ENCODE peak calls at places on chromosomes 13 and 19, in nine cellular contexts. M is HCT116, U is kidney, O is choroid plexus epithelial cell, A is pancreas, S is GM06990, G is foreskin fibroblast, J is lower leg skin, C is brain microvascular endothelial cell. E is an unnamed sample.
A peak's percentile ranks its signal among the peaks of the same experiment; 100 is the strongest.

GRCh38 chr13:51823861-51824260 is 19.9 kb upstream of the DHRS12 start:
- DNase-seq in M (no peak), U (no peak), O (peak; percentile 41), A (no peak), S (no peak), G (no peak), J (no peak), C (no peak), E (no peak)

GRCh38 chr13:29501674-29502073 is 93.8 kb downstream of the SLC7A1 start:
- DNase-seq in M (no peak), U (no peak), O (no peak), A (no peak), S (no peak), G (no peak), J (no peak), C (no peak), E (no peak)

GRCh38 chr13:69946443-69946955 is 161.1 kb upstream of the ATXN8OS start:
- DNase-seq in M (no peak), U (no peak), O (no peak), A (no peak), S (no peak), G (no peak), J (no peak), C (no peak), E (no peak)

GRCh38 chr13:97366172-97366688 is 67.7 kb upstream of the RAP2A start:
- DNase-seq in M (no peak), U (no peak), O (no peak), A (no peak), S (no peak), G (no peak), J (no peak), C (no peak), E (no peak)

GRCh38 chr13:94329754-94330551 is 149.5 kb downstream of the DCT start:
- DNase-seq in M (no peak), U (no peak), O (peak; percentile 98), A (no peak), S (no peak), G (peak; percentile 86), J (peak; percentile 22), C (peak; percentile 92), E (peak; percentile 77)

GRCh38 chr13:40063743-40064142 is 408.3 kb downstream of the COG6 start:
- DNase-seq in M (no peak), U (no peak), O (peak; percentile 29), A (peak; percentile 32), S (no peak), G (no peak), J (no peak), C (peak; percentile 23), E (no peak)

GRCh38 chr13:27967736-27968315 is 1.3 kb downstream of the CDX2 start:
- DNase-seq in M (no peak), U (no peak), O (no peak), A (no peak), S (no peak), G (no peak), J (no peak), C (no peak), E (no peak)

GRCh38 chr19:5107432-5108122 is 138.7 kb downstream of the KDM4B start:
- DNase-seq in M (no peak), U (no peak), O (peak; percentile 59), A (no peak), S (no peak), G (no peak), J (no peak), C (peak; percentile 8), E (no peak)

GRCh38 chr13:39273953-39274352 is 235.7 kb downstream of the NHLRC3 start:
- DNase-seq in M (no peak), U (no peak), O (peak; percentile 52), A (no peak), S (no peak), G (no peak), J (no peak), C (no peak), E (no peak)

GRCh38 chr13:43760257-43760656 is 26.5 kb downstream of the ENOX1 start:
- DNase-seq in M (no peak), U (no peak), O (no peak), A (no peak), S (no peak), G (no peak), J (no peak), C (no peak), E (no peak)

GRCh38 chr13:33349996-33350826 is 64.7 kb upstream of the STARD13 start:
- DNase-seq in M (no peak), U (peak; percentile 82), O (peak; percentile 39), A (peak; percentile 75), S (no peak), G (no peak), J (peak; percentile 40), C (peak; percentile 23), E (no peak)

GRCh38 chr13:90792335-90792734 is 555.2 kb upstream of the MIR17HG start:
- DNase-seq in M (no peak), U (no peak), O (no peak), A (no peak), S (no peak), G (no peak), J (no peak), C (no peak), E (no peak)

GRCh38 chr19:38759590-38760003 is 13.7 kb downstream of the LGALS7 start:
- DNase-seq in M (no peak), U (no peak), O (no peak), A (no peak), S (no peak), G (no peak), J (no peak), C (no peak), E (no peak)

GRCh38 chr13:97822377-97822776 is 131.1 kb upstream of the IPO5 start:
- DNase-seq in M (no peak), U (no peak), O (no peak), A (no peak), S (no peak), G (no peak), J (no peak), C (no peak), E (no peak)

GRCh38 chr13:28684257-28684656 is 25.3 kb downstream of the POMP start:
- DNase-seq in M (no peak), U (no peak), O (peak; percentile 23), A (no peak), S (no peak), G (no peak), J (no peak), C (no peak), E (no peak)

DNA sequence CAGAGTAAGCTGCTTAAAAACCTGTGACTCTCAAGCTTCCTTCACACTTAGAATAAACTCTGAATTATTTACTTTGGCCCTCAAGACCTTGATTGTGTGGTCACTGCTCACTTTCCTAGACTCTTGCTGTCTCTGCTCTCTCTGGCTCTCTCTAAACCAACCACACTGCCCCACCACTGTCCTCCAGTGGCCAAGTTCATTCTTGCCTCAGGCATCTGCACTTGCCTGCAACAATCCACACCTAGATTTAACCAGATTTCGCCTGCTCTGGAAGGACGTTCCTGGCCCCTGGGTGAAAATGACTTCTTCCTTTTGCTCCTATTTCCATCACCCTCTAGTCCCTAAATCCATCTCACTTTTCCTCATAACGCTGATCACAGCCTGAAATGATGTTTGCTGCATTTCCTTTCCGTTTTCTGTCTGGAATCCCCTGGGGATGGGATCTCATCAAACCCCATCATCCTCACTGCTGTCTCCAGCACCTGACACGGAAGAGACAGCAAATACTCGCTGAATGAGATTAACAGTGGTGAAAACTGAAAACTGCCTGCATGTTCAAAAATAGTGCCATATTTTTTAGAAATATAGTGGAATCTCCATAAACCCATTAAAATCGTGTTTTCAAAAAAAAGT is 232.6 kb downstream of the UQCRFS1 start:
- DNase-seq in M (no peak), U (no peak), O (peak; percentile 63), A (no peak), S (no peak), G (peak; percentile 18), J (no peak), C (peak; percentile 45), E (no peak)
- TF ChIP-seq CTCF in M (no peak), U (peak; percentile 48), O (peak; percentile 74), A (no peak), S (no peak), G (peak; percentile 74), J (no peak), C (peak; percentile 56), E (peak; percentile 89)

GRCh38 chr19:10737680-10738079 is 19.8 kb downstream of the DNM2 start:
- DNase-seq in M (no peak), U (no peak), O (no peak), A (no peak), S (no peak), G (no peak), J (no peak), C (no peak), E (no peak)
- H3K4me3 ChIP-seq in M (no peak overlapping the region), U (no peak overlapping the region), O (no peak overlapping the region), A (no peak overlapping the region), S (no peak overlapping the region), G (no peak overlapping the region), J (no peak overlapping the region), C (no peak overlapping the region), E (no peak overlapping the region)

GRCh38 chr19:19550972-19551861 is 13.2 kb downstream of the CILP2 start:
- DNase-seq in M (no peak), U (no peak), O (no peak), A (no peak), S (no peak), G (no peak), J (no peak), C (no peak), E (no peak)

GRCh38 chr19:19553670-19554069 is 15.6 kb downstream of the CILP2 start:
- DNase-seq in M (no peak), U (no peak), O (no peak), A (no peak), S (no peak), G (no peak), J (no peak), C (no peak), E (no peak)

GRCh38 chr19:19551862-19552192 is 13.8 kb downstream of the CILP2 start:
- DNase-seq in M (no peak), U (peak; percentile 66), O (peak; percentile 50), A (no peak), S (no peak), G (no peak), J (no peak), C (no peak), E (no peak)

GRCh38 chr19:19554074-19555023 is 16.3 kb downstream of the CILP2 start:
- DNase-seq in M (no peak), U (peak; percentile 69), O (peak; percentile 56), A (no peak), S (no peak), G (no peak), J (no peak), C (no peak), E (no peak)

DNA sequence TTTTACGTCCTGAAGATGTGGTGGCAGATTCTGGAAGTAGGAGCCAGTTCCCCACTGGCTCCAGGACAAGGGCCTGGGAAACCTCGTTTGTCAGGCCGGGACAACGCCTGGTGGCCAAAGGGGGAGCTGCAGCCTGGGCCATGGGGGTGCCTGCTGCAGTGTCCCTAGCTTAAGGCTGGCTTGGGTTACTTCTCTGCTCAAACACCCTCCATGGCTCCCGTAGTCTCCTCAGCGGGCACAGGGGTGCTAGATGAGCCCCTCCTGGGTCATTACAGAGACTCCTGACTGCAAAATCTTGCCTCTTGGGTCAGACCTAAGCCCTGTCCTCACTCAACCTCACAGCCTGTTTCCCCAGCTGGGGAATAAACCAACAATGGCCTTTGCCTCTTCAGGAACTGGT is 14.7 kb downstream of the CILP2 start:
- DNase-seq in M (no peak), U (no peak), O (peak; percentile 54), A (no peak), S (no peak), G (no peak), J (no peak), C (peak; percentile 36), E (no peak)
- TF ChIP-seq CTCF in M (peak; percentile 69), U (no peak), O (peak; percentile 74), A (peak; percentile 32), S (peak; percentile 63), G (peak; percentile 60), J (no peak), C (peak; percentile 83), E (peak; percentile 72)

GRCh38 chr19:55075366-55075998 is at the start of gene EPS8L1:
- DNase-seq in M (no peak), U (peak; percentile 96), O (no peak), A (peak; percentile 79), S (no peak), G (no peak), J (no peak), C (no peak), E (no peak)
- H3K4me3 ChIP-seq in M (peak within 1 kb of the TSS; percentile 58), U (no peak within 1 kb of the TSS), O (no peak within 1 kb of the TSS), A (no peak within 1 kb of the TSS), S (no peak within 1 kb of the TSS), G (no peak within 1 kb of the TSS), J (no peak within 1 kb of the TSS), C (no peak within 1 kb of the TSS), E (no peak within 1 kb of the TSS)